ENCODE peak calls at places on chromosomes 12 and 14, in four cellular contexts. O is MM.1S, Z is SJCRH30, S is heart left ventricle. D is an unnamed sample. For H3K4me1 and H3K27me3, the result is how much of the 10 kb centered on the place peaks cover.

GRCh38 chr14:54450535-54450934 is 9.4 kb upstream of the CNIH1 start:
- DNase-seq in Z (no peak), S (no peak), O (peak), D (no peak)

GRCh38 chr14:76771432-76771980 is 10.2 kb downstream of the VASH1 start:
- DNase-seq in Z (no peak), S (no peak), O (no peak), D (no peak)

GRCh38 chr12:112236386-112236785 is 111.0 kb downstream of the TRAFD1 start:
- DNase-seq in O (no peak), S (no peak), Z (no peak), D (no peak)

GRCh38 chr12:69898236-69898635 is 73.2 kb downstream of the MYRFL start:
- DNase-seq in O (no peak), Z (peak), S (no peak), D (no peak)

GRCh38 chr14:54686219-54686870 is 119.4 kb downstream of the SAMD4A start:
- DNase-seq in S (peak), O (no peak), Z (no peak), D (no peak)

GRCh38 chr12:109185441-109185840 is 69.1 kb downstream of the ACACB start:
- DNase-seq in O (no peak), Z (no peak), S (no peak), D (no peak)

GRCh38 chr12:109458086-109458485 is 19.0 kb downstream of the KCTD10 start:
- DNase-seq in Z (no peak), O (no peak), S (no peak), D (no peak)

GRCh38 chr12:78916845-78917480 is 52.4 kb downstream of the SYT1 start:
- DNase-seq in Z (peak), S (no peak), O (no peak), D (no peak)

GRCh38 chr12:90036641-90037040 is 328.0 kb upstream of the ATP2B1 start:
- DNase-seq in Z (no peak), O (no peak), S (no peak), D (no peak)

GRCh38 chr12:6225630-6226001 is 25.4 kb downstream of the CD9 start:
- DNase-seq in S (no peak), O (no peak), Z (no peak), D (no peak)

GRCh38 chr12:11771356-11771755 is 121.9 kb downstream of the ETV6 start:
- DNase-seq in Z (no peak), S (no peak), O (no peak), D (no peak)

GRCh38 chr14:56310643-56311042 is 192.4 kb downstream of the PELI2 start:
- DNase-seq in O (no peak), Z (no peak), S (no peak), D (no peak)

GRCh38 chr12:71438670-71439361 is 782 bp upstream of the LGR5 start:
- DNase-seq in O (no peak), S (no peak), Z (no peak), D (no peak)

GRCh38 chr14:78157855-78158436 is 12.2 kb upstream of the NRXN3 start:
- DNase-seq in S (no peak), Z (peak), O (no peak), D (no peak)

GRCh38 chr14:97350415-97350814 is 553.2 kb downstream of the VRK1 start:
- DNase-seq in Z (no peak), O (no peak), S (no peak), D (no peak)

GRCh38 chr12:3242199-3242863 is 165.2 kb downstream of the TSPAN9 start:
- DNase-seq in Z (peak), O (no peak), S (peak), D (no peak)

GRCh38 chr12:12582895-12583303 is 20.2 kb upstream of the DUSP16 start:
- DNase-seq in O (no peak), Z (no peak), S (no peak), D (no peak)

GRCh38 chr12:52901715-52902541 is 2.9 kb downstream of the KRT8 start:
- DNase-seq in Z (no peak), O (no peak), S (no peak), D (no peak)

GRCh38 chr12:85865905-85866304 is 8.2 kb upstream of the NTS start:
- DNase-seq in O (no peak), S (no peak), Z (peak), D (no peak)

GRCh38 chr14:21852061-21852664 is 178.5 kb upstream of the OR4E1 start:
- DNase-seq in S (no peak), Z (peak), O (peak), D (peak)

GRCh38 chr14:54699087-54699530 is 132.2 kb downstream of the SAMD4A start:
- DNase-seq in O (peak), Z (no peak), S (peak), D (no peak)

GRCh38 chr12:56286044-56286830 is 13.9 kb downstream of the CS start:
- DNase-seq in O (no peak), Z (no peak), S (no peak), D (no peak)

GRCh38 chr14:21505009-21505553 is 6.1 kb downstream of the METTL3 start:
- DNase-seq in S (no peak), Z (no peak), O (peak), D (no peak)

GRCh38 chr12:104340917-104341611 is 37.5 kb downstream of the EID3 start:
- DNase-seq in O (no peak), Z (no peak), S (no peak), D (no peak)

GRCh38 chr12:1250641-1251040 is 259.6 kb downstream of the ERC1 start:
- DNase-seq in Z (no peak), S (no peak), O (no peak), D (no peak)

GRCh38 chr12:52672321-52672933 is 7.8 kb downstream of the KRT1 start:
- DNase-seq in S (no peak), O (no peak), Z (no peak), D (no peak)

GRCh38 chr14:75240781-75241180 is 37.8 kb upstream of the FOS start:
- DNase-seq in Z (no peak), O (no peak), S (no peak), D (no peak)

GRCh38 chr12:46523863-46524770 is 151.5 kb upstream of the SLC38A2 start:
- DNase-seq in Z (peak), O (peak), S (no peak), D (peak)

GRCh38 chr12:124754949-124755800 is 108.5 kb downstream of the SCARB1 start:
- DNase-seq in Z (peak), S (peak), O (peak), D (no peak)
- H3K4me1 ChIP-seq in Z (under half), S (under half), O (under half), D (under half)

DNA sequence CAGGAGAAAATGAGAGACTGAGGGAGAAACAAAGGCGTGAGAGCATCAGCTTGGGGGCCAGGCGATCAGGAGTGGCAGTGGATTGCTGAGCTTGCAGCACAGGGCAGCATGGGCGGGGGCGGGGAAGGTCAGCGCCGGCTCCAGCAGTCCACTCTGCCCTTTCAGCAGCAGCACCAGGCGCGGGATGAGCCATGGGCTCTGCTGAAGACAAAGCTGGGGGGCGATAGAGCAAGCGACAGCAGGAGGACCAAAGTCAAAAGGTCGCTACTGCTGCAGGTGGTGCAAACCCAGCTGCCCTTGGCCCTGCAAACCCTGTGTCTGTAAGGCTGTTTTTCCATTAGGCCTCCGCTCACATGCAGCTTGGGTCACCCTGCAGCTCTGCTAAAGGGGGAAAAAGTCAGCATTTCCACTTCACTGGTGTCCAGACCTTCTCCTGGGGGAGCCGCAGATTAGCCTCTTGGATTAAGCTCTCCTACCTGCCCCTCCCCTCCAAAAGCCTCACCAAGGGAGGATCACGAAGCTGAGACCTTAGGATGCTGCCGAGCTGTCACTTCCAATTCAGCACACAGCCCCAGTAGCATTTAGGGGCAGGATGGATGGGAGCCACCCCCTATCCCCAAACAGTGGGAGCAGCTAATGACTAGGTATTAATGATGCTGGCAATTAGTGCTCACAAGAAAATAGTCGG is 204.8 kb downstream of the DPF3 start:
- DNase-seq in Z (no peak), S (no peak), O (no peak), D (no peak)
- H3K27me3 ChIP-seq in Z (under half), S (under half), O (under half), D (under half)

GRCh38 chr14:61928300-61928699 is 166.1 kb downstream of the SNAPC1 start:
- DNase-seq in Z (no peak), O (no peak), S (no peak), D (no peak)
- H3K4me3 ChIP-seq in Z (no peak), O (no peak), S (no peak), D (no peak)

DNA sequence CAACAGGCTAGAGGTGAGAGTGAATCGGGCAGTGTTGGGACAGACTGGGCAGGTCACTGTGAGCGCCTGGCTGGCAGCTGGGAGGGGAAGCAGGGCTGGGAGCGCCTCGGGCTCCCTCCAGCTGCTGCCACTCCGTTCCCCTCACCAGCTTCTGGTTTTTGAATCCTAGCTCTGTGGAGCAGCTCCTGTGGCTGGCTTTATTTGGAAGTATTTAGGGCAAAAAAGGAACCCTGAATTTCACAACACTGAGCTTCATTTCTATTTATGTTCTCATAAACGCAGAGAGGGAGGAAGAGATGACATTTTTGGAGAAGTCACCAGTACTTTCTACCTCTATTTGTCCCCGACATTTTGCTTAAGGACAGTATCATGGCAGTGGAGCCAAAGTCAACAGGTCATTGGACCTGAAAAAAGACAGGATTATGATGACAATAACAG is 63.9 kb upstream of the ACTN1 start:
- DNase-seq in Z (peak), S (peak), O (no peak), D (no peak)
- H3K4me1 ChIP-seq in Z (half or more), S (half or more), O (under half), D (under half)

D was measured in CD4-positive, CD25-positive, alpha-beta regulatory T cell.